ENCODE peak calls at places on chromosomes 3 and 15, in five cellular contexts. One of them, this sample, is unnamed.

GRCh38 chr3:103308921-103309320 is 874.1 kb downstream of the ZPLD1 start:
- DNase-seq in HCT116: no peak
- DNase-seq in A549: no peak
- DNase-seq in HepG2: no peak
- DNase-seq in GM12878: no peak
- DNase-seq in this sample: no peak

GRCh38 chr3:23480324-23480704 is 277.2 kb downstream of the UBE2E2 start:
- DNase-seq in HCT116: no peak
- DNase-seq in A549: no peak
- DNase-seq in GM12878: no peak
- DNase-seq in HepG2: no peak
- DNase-seq in this sample: no peak

GRCh38 chr15:61834076-61834697 is 226.1 kb downstream of the VPS13C start:
- DNase-seq in GM12878: no peak
- DNase-seq in HCT116: peak; percentile 52
- DNase-seq in HepG2: peak; percentile 34
- DNase-seq in A549: peak; percentile 67
- DNase-seq in this sample: peak; percentile 71

GRCh38 chr3:46453526-46454208 is 11.0 kb downstream of the LTF start:
- DNase-seq in HCT116: no peak
- DNase-seq in HepG2: no peak
- DNase-seq in GM12878: no peak
- DNase-seq in A549: no peak
- DNase-seq in this sample: no peak

GRCh38 chr15:68658151-68658550 is 79.4 kb downstream of the CORO2B start:
- DNase-seq in HepG2: no peak
- DNase-seq in HCT116: no peak
- DNase-seq in GM12878: no peak
- DNase-seq in A549: no peak
- DNase-seq in this sample: peak; percentile 26

GRCh38 chr15:93037341-93038063 is 51.5 kb downstream of the RGMA start:
- DNase-seq in HepG2: no peak
- DNase-seq in A549: no peak
- DNase-seq in HCT116: no peak
- DNase-seq in GM12878: no peak
- DNase-seq in this sample: peak; percentile 99

GRCh38 chr15:79430901-79431635 is 1.1 kb upstream of the MINAR1 start:
- DNase-seq in HCT116: no peak
- DNase-seq in HepG2: no peak
- DNase-seq in A549: no peak
- DNase-seq in GM12878: no peak
- DNase-seq in this sample: no peak

GRCh38 chr15:78012643-78013077 is 64.9 kb downstream of the TBC1D2B start:
- DNase-seq in HCT116: no peak
- DNase-seq in HepG2: peak; percentile 66
- DNase-seq in GM12878: no peak
- DNase-seq in A549: no peak
- DNase-seq in this sample: no peak

GRCh38 chr3:37492468-37492867 is 318.1 kb upstream of the LRRFIP2 start:
- DNase-seq in HCT116: no peak
- DNase-seq in A549: no peak
- DNase-seq in HepG2: no peak
- DNase-seq in GM12878: no peak
- DNase-seq in this sample: peak; percentile 14

GRCh38 chr3:171183042-171183441 is 156.5 kb upstream of the SLC2A2 start:
- DNase-seq in HepG2: peak; percentile 56
- DNase-seq in GM12878: no peak
- DNase-seq in HCT116: no peak
- DNase-seq in A549: peak; percentile 13
- DNase-seq in this sample: no peak

GRCh38 chr3:126925411-126926171 is 57.3 kb upstream of the PLXNA1 start:
- DNase-seq in A549: no peak
- DNase-seq in HepG2: no peak
- DNase-seq in GM12878: no peak
- DNase-seq in HCT116: no peak
- DNase-seq in this sample: peak; percentile 35

GRCh38 chr3:31704651-31705179 is 172.0 kb downstream of the STT3B start:
- DNase-seq in HepG2: no peak
- DNase-seq in GM12878: no peak
- DNase-seq in HCT116: peak; percentile 55
- DNase-seq in A549: peak; percentile 62
- DNase-seq in this sample: peak; percentile 11

GRCh38 chr3:10713656-10714055 is 102.4 kb upstream of the SLC6A11 start:
- DNase-seq in HepG2: no peak
- DNase-seq in A549: no peak
- DNase-seq in GM12878: no peak
- DNase-seq in HCT116: no peak
- DNase-seq in this sample: no peak

GRCh38 chr3:84108442-84108971 is 850.3 kb upstream of the CADM2 start:
- DNase-seq in HCT116: no peak
- DNase-seq in HepG2: peak; percentile 30
- DNase-seq in GM12878: no peak
- DNase-seq in A549: peak; percentile 21
- DNase-seq in this sample: no peak

GRCh38 chr3:73542127-73542526 is 82.6 kb downstream of the PDZRN3 start:
- DNase-seq in HepG2: no peak
- DNase-seq in GM12878: no peak
- DNase-seq in A549: no peak
- DNase-seq in HCT116: no peak
- DNase-seq in this sample: no peak

GRCh38 chr3:192577271-192577670 is 150.1 kb downstream of the FGF12 start:
- DNase-seq in A549: no peak
- DNase-seq in HepG2: no peak
- DNase-seq in HCT116: no peak
- DNase-seq in GM12878: no peak
- DNase-seq in this sample: no peak

GRCh38 chr3:140953028-140953960 is 11.7 kb downstream of the SLC25A36 start:
- DNase-seq in HCT116: no peak
- DNase-seq in A549: no peak
- DNase-seq in HepG2: no peak
- DNase-seq in GM12878: no peak
- DNase-seq in this sample: peak; percentile 70

GRCh38 chr15:55914446-55914845 is 79.0 kb downstream of the NEDD4 start:
- DNase-seq in HCT116: no peak
- DNase-seq in HepG2: no peak
- DNase-seq in A549: no peak
- DNase-seq in GM12878: no peak
- DNase-seq in this sample: no peak

GRCh38 chr3:134487406-134487805 is 1.5 kb downstream of the CEP63 start:
- DNase-seq in HepG2: no peak
- DNase-seq in GM12878: no peak
- DNase-seq in A549: no peak
- DNase-seq in HCT116: no peak
- DNase-seq in this sample: peak; percentile 70

GRCh38 chr3:127675651-127676391 is 3.1 kb downstream of the ABTB1 start:
- DNase-seq in A549: no peak
- DNase-seq in GM12878: no peak
- DNase-seq in HCT116: no peak
- DNase-seq in HepG2: no peak
- DNase-seq in this sample: no peak

GRCh38 chr15:97490429-97490828 is 470.1 kb upstream of the ARRDC4 start:
- DNase-seq in A549: no peak
- DNase-seq in HepG2: no peak
- DNase-seq in GM12878: no peak
- DNase-seq in HCT116: no peak
- DNase-seq in this sample: no peak

GRCh38 chr3:29335438-29335837 is 54.6 kb downstream of the RBMS3 start:
- DNase-seq in A549: peak; percentile 51
- DNase-seq in GM12878: no peak
- DNase-seq in HepG2: no peak
- DNase-seq in HCT116: peak; percentile 15
- DNase-seq in this sample: no peak
- H3K4me3 ChIP-seq in A549: peak overlapping the region; percentile 30
- H3K4me3 ChIP-seq in GM12878: no peak overlapping the region
- H3K4me3 ChIP-seq in HepG2: no peak overlapping the region
- H3K4me3 ChIP-seq in HCT116: no peak overlapping the region
- H3K4me3 ChIP-seq in this sample: no peak overlapping the region

DNA sequence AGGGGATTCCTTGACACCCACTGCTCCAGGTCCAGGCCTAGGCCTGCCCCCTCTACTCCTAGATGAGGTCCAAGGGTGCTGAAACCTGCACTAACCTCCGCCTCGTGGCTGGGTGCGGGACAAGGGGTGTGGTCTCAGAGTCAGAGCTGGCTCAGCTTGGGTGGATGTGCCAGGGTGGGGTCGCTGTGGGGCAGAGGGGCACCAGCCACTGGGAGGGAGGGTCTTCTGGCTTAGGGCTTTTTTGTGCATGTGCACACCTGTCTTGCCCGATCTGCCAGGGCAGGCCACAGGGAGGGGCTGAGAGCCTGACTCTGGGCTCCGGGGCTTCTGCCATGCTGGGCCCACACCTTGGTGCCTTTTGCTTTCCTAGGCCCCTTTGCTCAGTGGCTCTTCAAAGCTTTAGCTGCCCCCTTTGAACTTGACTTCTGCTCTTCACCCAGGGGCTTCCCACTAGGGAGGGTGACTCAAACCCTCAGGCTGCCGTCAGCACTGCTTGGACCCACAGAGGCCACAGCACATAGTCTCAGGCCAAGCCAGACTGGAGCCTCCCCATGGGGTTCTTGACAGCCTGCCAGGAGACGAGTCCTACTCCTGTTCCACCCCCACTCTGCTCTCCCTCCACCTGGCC is 73.0 kb downstream of the KLF13 start:
- DNase-seq in GM12878: no peak
- DNase-seq in HepG2: no peak
- DNase-seq in HCT116: no peak
- DNase-seq in A549: no peak
- DNase-seq in this sample: peak; percentile 27
- TF ChIP-seq CTCF in GM12878: no peak
- TF ChIP-seq CTCF in HepG2: no peak
- TF ChIP-seq CTCF in HCT116: no peak
- TF ChIP-seq CTCF in A549: no peak
- TF ChIP-seq CTCF in this sample: no peak

GRCh38 chr3:117489663-117490079 is 780.1 kb downstream of the TUSC7 start:
- DNase-seq in HCT116: no peak
- DNase-seq in GM12878: no peak
- DNase-seq in A549: no peak
- DNase-seq in HepG2: no peak
- DNase-seq in this sample: no peak
- TF ChIP-seq MAX in HCT116: no peak
- TF ChIP-seq MAX in GM12878: no peak
- TF ChIP-seq MAX in A549: no peak
- TF ChIP-seq MAX in HepG2: no peak
- TF ChIP-seq MAX in this sample: no peak

GRCh38 chr3:188581791-188582190 is 427.8 kb downstream of the LPP start:
- DNase-seq in GM12878: no peak
- DNase-seq in HCT116: no peak
- DNase-seq in HepG2: no peak
- DNase-seq in A549: no peak
- DNase-seq in this sample: no peak
- H3K4me3 ChIP-seq in GM12878: no peak overlapping the region
- H3K4me3 ChIP-seq in HCT116: no peak overlapping the region
- H3K4me3 ChIP-seq in HepG2: no peak overlapping the region
- H3K4me3 ChIP-seq in A549: no peak overlapping the region
- H3K4me3 ChIP-seq in this sample: no peak overlapping the region

GRCh38 chr3:48716508-48716981 is 476 bp downstream of the IP6K2 start:
- DNase-seq in HCT116: no peak
- DNase-seq in HepG2: no peak
- DNase-seq in A549: no peak
- DNase-seq in GM12878: no peak
- DNase-seq in this sample: peak; percentile 16
- TF ChIP-seq CTCF in HCT116: no peak
- TF ChIP-seq CTCF in HepG2: no peak
- TF ChIP-seq CTCF in A549: no peak
- TF ChIP-seq CTCF in GM12878: no peak
- TF ChIP-seq CTCF in this sample: no peak

GRCh38 chr15:57253082-57253481 is 123.2 kb upstream of the CGNL1 start:
- DNase-seq in HCT116: no peak
- DNase-seq in A549: no peak
- DNase-seq in GM12878: no peak
- DNase-seq in HepG2: no peak
- DNase-seq in this sample: peak; percentile 17

GRCh38 chr15:57251308-57251707 is 125.0 kb upstream of the CGNL1 start:
- DNase-seq in GM12878: no peak
- DNase-seq in A549: no peak
- DNase-seq in HepG2: no peak
- DNase-seq in HCT116: no peak
- DNase-seq in this sample: no peak

GRCh38 chr15:57248074-57248473 is 128.2 kb upstream of the CGNL1 start:
- DNase-seq in A549: no peak
- DNase-seq in HCT116: no peak
- DNase-seq in GM12878: no peak
- DNase-seq in HepG2: no peak
- DNase-seq in this sample: no peak

GRCh38 chr15:57255751-57256150 is 120.6 kb upstream of the CGNL1 start:
- DNase-seq in HepG2: no peak
- DNase-seq in GM12878: no peak
- DNase-seq in A549: no peak
- DNase-seq in HCT116: no peak
- DNase-seq in this sample: no peak

DNA sequence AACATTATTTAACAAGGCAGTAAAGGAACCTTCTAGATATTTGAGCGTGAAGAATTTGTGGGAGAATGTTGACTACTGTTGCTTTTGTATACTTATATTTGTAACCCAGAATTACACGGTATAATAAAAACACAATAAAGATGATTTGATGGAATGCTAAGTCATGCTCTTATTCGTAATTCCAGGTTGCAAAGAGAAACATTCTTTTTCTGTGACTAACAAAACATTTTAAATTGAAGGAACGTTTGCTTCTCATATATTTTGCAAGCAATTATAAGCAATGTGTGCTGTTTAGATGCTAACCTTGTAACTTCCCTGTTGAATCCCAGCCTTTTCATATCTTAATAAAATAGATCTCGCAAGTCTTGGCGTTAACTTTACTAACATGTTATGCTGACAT is 124.4 kb upstream of the CGNL1 start:
- DNase-seq in A549: no peak
- DNase-seq in HepG2: no peak
- DNase-seq in HCT116: no peak
- DNase-seq in GM12878: no peak
- DNase-seq in this sample: no peak
- TF ChIP-seq MAX in A549: no peak
- TF ChIP-seq MAX in HepG2: no peak
- TF ChIP-seq MAX in HCT116: no peak
- TF ChIP-seq MAX in GM12878: no peak
- TF ChIP-seq MAX in this sample: no peak